ENCODE peak calls at places on chromosomes 6 and 20, in five cellular contexts. O is mesendoderm, Y is IMR-90, Z is neuronal stem cell, H is H1. P is an unnamed sample.

GRCh38 chr20:16399801-16400200 is 173.4 kb downstream of the KIF16B start:
- DNase-seq in O (no peak), Y (no peak), Z (no peak), H (no peak), P (no peak)

GRCh38 chr6:90197854-90198496 is 98.7 kb downstream of the BACH2 start:
- DNase-seq in O (no peak), Y (peak), Z (no peak), H (no peak), P (peak)

GRCh38 chr6:35411066-35411465 is 41.1 kb upstream of the FANCE start:
- DNase-seq in O (no peak), Y (no peak), Z (no peak), H (no peak), P (no peak)

GRCh38 chr6:485655-486054 is 94.1 kb downstream of the IRF4 start:
- DNase-seq in O (no peak), Y (no peak), Z (no peak), H (no peak), P (no peak)

GRCh38 chr20:55701467-55701866 is 303.9 kb downstream of the CBLN4 start:
- DNase-seq in O (no peak), Y (no peak), Z (no peak), H (no peak), P (no peak)

GRCh38 chr20:1895674-1896496 is 678 bp downstream of the SIRPA start:
- DNase-seq in O (peak), Y (no peak), Z (no peak), H (no peak), P (peak)

GRCh38 chr6:50818673-50819072 is at the start of gene TFAP2B:
- DNase-seq in O (no peak), Y (no peak), Z (no peak), H (no peak), P (no peak)

GRCh38 chr6:75266716-75267291 is 17.8 kb downstream of the TMEM30A start:
- DNase-seq in O (peak), Y (peak), Z (no peak), H (no peak), P (peak)

DNA sequence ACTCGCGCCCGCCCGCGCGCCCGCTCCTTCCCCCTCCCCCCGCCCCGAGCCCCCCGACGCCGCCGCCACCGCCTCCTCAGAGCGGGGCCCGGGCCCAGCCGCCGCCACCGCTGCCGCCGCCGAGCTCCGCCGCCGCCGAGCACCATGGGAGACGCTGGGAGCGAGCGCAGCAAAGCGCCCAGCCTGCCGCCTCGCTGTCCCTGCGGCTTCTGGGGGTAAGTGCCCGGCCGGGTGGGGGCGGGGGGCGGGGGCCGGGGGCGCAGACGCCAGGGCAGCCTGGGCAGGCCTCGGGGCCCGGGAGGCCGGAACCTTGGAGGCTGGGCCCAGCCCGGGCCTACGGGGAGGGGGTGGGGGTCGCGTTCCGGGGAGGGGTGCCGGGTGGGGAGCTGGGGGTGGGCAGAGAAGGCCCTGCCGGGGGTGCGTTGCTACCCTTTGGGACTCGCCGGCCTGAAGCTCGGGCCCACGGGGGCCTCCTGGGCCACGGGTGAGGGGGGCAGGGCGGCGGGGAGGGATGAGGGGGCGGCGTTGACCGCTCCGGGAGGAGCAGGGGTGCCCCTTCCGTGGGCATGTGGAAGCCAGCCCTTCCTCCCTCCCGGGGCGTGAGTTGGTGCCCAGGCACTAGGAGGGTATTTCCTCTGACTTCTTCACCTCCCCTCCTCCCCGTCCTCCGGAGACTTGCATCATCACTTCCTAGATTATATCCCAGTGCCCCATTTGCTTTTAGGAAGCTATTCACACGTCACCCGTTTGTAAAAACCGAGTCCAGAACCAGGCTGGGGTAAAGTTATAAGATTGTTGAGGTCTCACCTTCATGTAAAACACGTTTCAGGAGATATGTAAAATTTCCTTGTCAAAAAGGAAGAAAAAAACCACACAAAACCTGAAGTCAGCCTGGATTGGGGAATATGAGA is 530 bp downstream of the ZFAND3 start:
- DNase-seq in O (peak), Y (peak), Z (no peak), H (no peak), P (peak)
- H4K8ac ChIP-seq in O (peak), Y (no peak), Z (no peak), H (no peak), P (peak)

GRCh38 chr6:168896321-168896720 is 357.3 kb downstream of the THBS2 start:
- DNase-seq in O (peak), Y (no peak), Z (no peak), H (no peak), P (no peak)

GRCh38 chr6:168905451-168906090 is 348.1 kb downstream of the THBS2 start:
- DNase-seq in O (peak), Y (no peak), Z (no peak), H (no peak), P (peak)

GRCh38 chr6:168903638-168904345 is 349.9 kb downstream of the THBS2 start:
- DNase-seq in O (no peak), Y (no peak), Z (no peak), H (no peak), P (no peak)

GRCh38 chr6:168902075-168902474 is 351.6 kb downstream of the THBS2 start:
- DNase-seq in O (no peak), Y (no peak), Z (no peak), H (no peak), P (no peak)

DNA sequence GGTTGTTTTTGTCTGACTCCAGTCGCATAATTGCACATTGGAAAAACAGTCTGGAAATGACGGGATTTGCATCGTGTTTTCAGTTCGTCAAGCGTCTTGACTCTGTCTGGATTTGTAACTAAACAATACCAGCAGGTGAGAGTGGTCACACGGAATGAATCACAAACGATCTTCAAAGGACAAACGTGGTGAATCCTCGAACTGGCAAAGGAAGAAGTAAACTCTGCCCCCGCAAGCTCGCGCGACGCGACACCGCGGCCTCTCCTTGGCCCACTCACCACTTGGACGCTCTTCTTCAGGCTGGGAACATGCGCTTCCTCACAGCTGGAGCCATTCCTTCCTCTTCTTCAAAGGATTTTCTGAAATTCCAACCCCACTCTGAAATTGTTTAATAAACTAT is 352.6 kb downstream of the THBS2 start:
- DNase-seq in O (no peak), Y (no peak), Z (no peak), H (no peak), P (peak)
- H4K8ac ChIP-seq in O (no peak), Y (no peak), Z (no peak), H (no peak), P (no peak)

DNA sequence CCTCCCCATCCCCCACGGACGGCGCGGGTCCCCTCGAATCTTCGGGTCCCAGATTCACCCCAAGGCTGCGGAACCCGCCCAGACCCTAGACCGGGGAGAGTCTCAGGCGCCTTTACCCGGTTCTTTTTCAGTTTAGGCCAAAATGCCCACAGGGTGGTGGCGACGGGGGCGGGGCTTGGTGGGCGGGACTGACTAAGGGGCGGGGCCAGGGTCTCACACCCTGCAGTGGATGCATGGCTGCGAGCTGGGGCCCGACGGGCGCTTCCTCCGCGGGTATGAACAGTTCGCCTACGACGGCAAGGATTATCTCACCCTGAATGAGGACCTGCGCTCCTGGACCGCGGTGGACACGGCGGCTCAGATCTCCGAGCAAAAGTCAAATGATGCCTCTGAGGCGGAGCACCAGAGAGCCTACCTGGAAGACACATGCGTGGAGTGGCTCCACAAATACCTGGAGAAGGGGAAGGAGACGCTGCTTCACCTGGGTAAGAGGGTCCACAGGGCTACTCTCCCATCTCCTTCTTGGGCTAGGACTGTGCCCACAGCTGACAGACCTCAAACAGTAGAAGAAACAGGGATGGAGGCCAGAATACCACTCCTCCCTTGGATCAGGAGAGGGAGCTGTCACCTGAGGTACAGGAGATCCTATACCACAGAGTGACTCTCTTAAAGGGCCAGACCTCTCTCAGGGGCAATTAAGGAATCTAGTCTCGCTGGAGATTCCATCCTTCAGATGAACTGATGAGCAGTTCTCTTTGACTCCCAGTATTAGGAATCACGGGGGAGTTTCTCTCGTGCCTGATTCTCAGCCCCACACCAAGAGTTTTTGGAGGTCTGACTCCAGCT is 945 bp downstream of the HLA-E start:
- DNase-seq in O (peak), Y (peak), Z (peak), H (no peak), P (peak)
- H4K8ac ChIP-seq in O (no peak), Y (no peak), Z (no peak), H (no peak), P (peak)

GRCh38 chr20:23151885-23152284 is 65.8 kb upstream of the CD93 start:
- DNase-seq in O (no peak), Y (no peak), Z (no peak), H (no peak), P (no peak)
- H4K8ac ChIP-seq in O (no peak), Y (peak), Z (no peak), H (no peak), P (no peak)

P was measured in trophoblast cell.